ENCODE peak calls at places on chromosomes 16 and 17, in four cellular contexts. R is mammary epithelial cell, Y is NCI-H2171 treated with DMSO at 0.1 percent for 48 hours, O is PC-9. F is an unnamed sample.

GRCh38 chr16:64416232-64417010 is 705.4 kb downstream of the CDH11 start:
- DNase-seq in O (no peak), R (peak; percentile 12), Y (peak; percentile 94), F (peak; percentile 79)

GRCh38 chr16:4414187-4414909 is 2.0 kb downstream of the CORO7 start:
- DNase-seq in Y (no peak), O (no peak), R (no peak), F (no peak)

GRCh38 chr17:68320311-68320865 is 29.1 kb downstream of the ARSG start:
- DNase-seq in Y (peak; percentile 67), R (peak; percentile 49), O (no peak), F (no peak)

GRCh38 chr17:80376531-80376930 is 38.4 kb upstream of the ENDOV start:
- DNase-seq in Y (no peak), O (no peak), R (no peak), F (no peak)

GRCh38 chr17:64765191-64765889 is 103.2 kb upstream of the SMURF2 start:
- DNase-seq in Y (peak; percentile 6), O (peak; percentile 71), R (peak; percentile 22), F (no peak)

GRCh38 chr17:20141201-20141999 is 132.2 kb downstream of the SPECC1 start:
- DNase-seq in O (no peak), Y (no peak), R (no peak), F (no peak)

GRCh38 chr17:35119370-35120185 is at the start of gene RAD51D:
- DNase-seq in O (peak; percentile 47), R (peak; percentile 55), Y (peak; percentile 83), F (peak; percentile 16)

GRCh38 chr17:55210292-55210691 is 54.5 kb upstream of the HLF start:
- DNase-seq in R (no peak), O (no peak), Y (peak; percentile 12), F (no peak)

GRCh38 chr16:22763655-22764054 is 50.3 kb upstream of the HS3ST2 start:
- DNase-seq in Y (no peak), O (no peak), R (no peak), F (no peak)

GRCh38 chr16:87830673-87831420 is 38.5 kb downstream of the SLC7A5 start:
- DNase-seq in R (no peak), O (no peak), Y (no peak), F (no peak)

GRCh38 chr16:88705746-88706287 is 391 bp downstream of the RNF166 start:
- DNase-seq in O (no peak), R (no peak), Y (no peak), F (no peak)

GRCh38 chr16:11094075-11094593 is 149.8 kb downstream of the CLEC16A start:
- DNase-seq in Y (peak; percentile 23), O (peak; percentile 83), R (peak; percentile 72), F (no peak)

GRCh38 chr16:2783581-2784375 is 3.6 kb downstream of the PRSS33 start:
- DNase-seq in O (no peak), Y (no peak), R (no peak), F (no peak)

GRCh38 chr17:74595037-74595436 is 3.0 kb upstream of the CD300LD start:
- DNase-seq in R (no peak), O (no peak), Y (no peak), F (no peak)

GRCh38 chr16:68490829-68491575 is 42.7 kb upstream of the SMPD3 start:
- DNase-seq in R (peak; percentile 91), O (peak; percentile 89), Y (peak; percentile 10), F (no peak)

F was measured in NCI-H524 treated with DMSO at 0.1 percent for 48 hours.